ENCODE peak calls at places on chromosomes 11 and 22, in six cellular contexts. O is GM23338, R is GM23248, H is neural progenitor cell, E is PC-9, V is PC-3. W is an unnamed sample.

GRCh38 chr11:80162387-80162786 is 721.6 kb upstream of the TENM4 start:
- DNase-seq in O (no peak), R (no peak), H (no peak), E (no peak), V (no peak), W (no peak)

GRCh38 chr11:44889266-44889665 is 61.4 kb downstream of the TP53I11 start:
- DNase-seq in O (no peak), R (peak; percentile 71), H (no peak), E (no peak), V (no peak), W (no peak)

GRCh38 chr22:48919187-48919590 is 908.5 kb downstream of the BRD1 start:
- DNase-seq in O (no peak), R (no peak), H (peak; percentile 74), E (no peak), V (no peak), W (no peak)

GRCh38 chr11:111819161-111820058 is 52.0 kb downstream of the ALG9 start:
- DNase-seq in O (no peak), R (peak; percentile 89), H (no peak), E (no peak), V (no peak), W (no peak)

GRCh38 chr11:123168236-123168635 is 26.8 kb downstream of the CLMP start:
- DNase-seq in O (no peak), R (no peak), H (no peak), E (no peak), V (no peak), W (no peak)

GRCh38 chr22:27349456-27349855 is 452.1 kb downstream of the MN1 start:
- DNase-seq in O (no peak), R (peak; percentile 61), H (no peak), E (no peak), V (no peak), W (no peak)

GRCh38 chr11:106503901-106504300 is 426.4 kb downstream of the AASDHPPT start:
- DNase-seq in O (no peak), R (no peak), H (no peak), E (no peak), V (no peak), W (no peak)

GRCh38 chr11:47589103-47589502 is 2.6 kb downstream of the FAM180B start:
- DNase-seq in O (no peak), R (no peak), H (no peak), E (no peak), V (no peak), W (no peak)

GRCh38 chr22:21026783-21027692 is 5.3 kb downstream of the SLC7A4 start:
- DNase-seq in O (no peak), R (peak; percentile 73), H (no peak), E (peak; percentile 14), V (no peak), W (no peak)

GRCh38 chr11:43987384-43988039 is 45.1 kb downstream of the C11orf96 start:
- DNase-seq in O (no peak), R (peak; percentile 86), H (no peak), E (peak; percentile 8), V (peak; percentile 48), W (no peak)

GRCh38 chr11:133692371-133692770 is 152.9 kb downstream of the SPATA19 start:
- DNase-seq in O (no peak), R (no peak), H (no peak), E (no peak), V (no peak), W (no peak)

GRCh38 chr11:83292709-83293435 is 6.7 kb upstream of the CCDC90B start:
- DNase-seq in O (peak; percentile 95), R (peak; percentile 93), H (peak; percentile 85), E (peak; percentile 14), V (peak; percentile 84), W (peak; percentile 72)

GRCh38 chr22:30878516-30879365 is 89.8 kb downstream of the MORC2 start:
- DNase-seq in O (no peak), R (no peak), H (no peak), E (no peak), V (no peak), W (no peak)

GRCh38 chr11:1877211-1878133 is 14.2 kb downstream of the PRR33 start:
- DNase-seq in O (no peak), R (peak; percentile 33), H (no peak), E (peak; percentile 32), V (peak; percentile 8), W (no peak)

GRCh38 chr11:130561441-130561881 is 113.0 kb downstream of the ADAMTS15 start:
- DNase-seq in O (no peak), R (peak; percentile 44), H (no peak), E (no peak), V (peak; percentile 22), W (no peak)

GRCh38 chr11:130555251-130555841 is 106.9 kb downstream of the ADAMTS15 start:
- DNase-seq in O (no peak), R (peak; percentile 55), H (no peak), E (no peak), V (no peak), W (no peak)

GRCh38 chr11:130554241-130555055 is 106.0 kb downstream of the ADAMTS15 start:
- DNase-seq in O (no peak), R (peak; percentile 19), H (no peak), E (peak; percentile 13), V (peak; percentile 66), W (no peak)

GRCh38 chr11:130562549-130562948 is 114.1 kb downstream of the ADAMTS15 start:
- DNase-seq in O (no peak), R (no peak), H (no peak), E (no peak), V (no peak), W (no peak)

GRCh38 chr11:130560000-130560852 is 111.8 kb downstream of the ADAMTS15 start:
- DNase-seq in O (no peak), R (no peak), H (no peak), E (no peak), V (no peak), W (no peak)
- TF ChIP-seq EZH2 in O (no peak), R (no peak), H (no peak), E (no peak), V (no peak), W (no peak)

GRCh38 chr11:62666259-62666926 is 1.3 kb downstream of the CSKMT start:
- DNase-seq in O (no peak), R (peak; percentile 29), H (no peak), E (no peak), V (no peak), W (no peak)

GRCh38 chr11:62671272-62671603 is 235 bp upstream of the UQCC3 start:
- DNase-seq in O (no peak), R (peak; percentile 70), H (no peak), E (no peak), V (no peak), W (no peak)

GRCh38 chr11:62671604-62672528 is at the start of the genes LBHD1 and UQCC3:
- DNase-seq in O (peak; percentile 97), R (peak; percentile 91), H (peak; percentile 95), E (peak; percentile 75), V (peak; percentile 90), W (peak; percentile 86)

GRCh38 chr11:62667460-62667859 is 2.3 kb downstream of the CSKMT start:
- DNase-seq in O (no peak), R (no peak), H (no peak), E (no peak), V (no peak), W (no peak)

DNA sequence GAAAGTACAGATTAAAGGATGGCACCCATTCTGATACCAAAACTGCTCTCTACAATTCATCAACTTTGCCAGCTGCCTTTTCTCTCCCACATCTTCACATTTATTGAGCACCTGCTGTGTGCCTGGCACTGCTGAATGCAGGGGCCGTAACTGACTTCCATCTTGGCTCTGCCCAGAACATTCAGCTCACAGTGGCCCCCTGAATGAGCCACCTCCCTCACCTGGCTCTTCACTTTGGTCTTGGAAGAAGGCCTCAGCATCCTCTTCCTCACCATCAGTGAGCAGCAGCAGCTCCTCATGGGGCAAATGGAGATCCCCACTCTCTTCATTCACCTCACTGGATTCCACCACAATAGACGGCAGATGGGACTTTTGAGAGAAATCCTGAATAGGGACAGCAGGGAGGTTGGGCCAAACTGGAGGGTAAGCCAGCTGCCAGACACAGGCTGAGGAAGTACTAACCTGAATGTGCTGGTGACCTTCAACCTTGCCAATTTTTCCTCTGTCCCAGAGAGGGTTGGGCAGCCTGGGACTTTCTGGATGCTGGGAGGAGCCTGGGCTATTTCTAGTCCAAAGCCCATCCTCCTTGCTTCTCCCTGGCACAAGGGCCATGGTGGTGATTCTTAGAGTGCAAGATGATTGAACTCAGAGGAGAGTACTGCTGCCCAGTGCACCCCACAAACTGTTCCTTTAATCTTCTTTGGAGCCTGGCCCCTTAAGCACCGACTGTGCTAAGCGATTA is 1.9 kb upstream of the UQCC3 start:
- DNase-seq in O (peak; percentile 47), R (peak; percentile 38), H (peak; percentile 34), E (no peak), V (peak; percentile 42), W (no peak)
- H3F3A ChIP-seq in O (peaks cover 54% of the 10 kb centered on the region), R (peaks cover 42% of the 10 kb centered on the region), H (peaks cover 81% of the 10 kb centered on the region), E (peaks cover 89% of the 10 kb centered on the region), V (peaks cover 13% of the 10 kb centered on the region), W (peaks cover 56% of the 10 kb centered on the region)

GRCh38 chr22:39243443-39244072 is 1.2 kb downstream of the PDGFB start:
- DNase-seq in O (peak; percentile 61), R (no peak), H (peak; percentile 53), E (peak; percentile 49), V (peak; percentile 29), W (peak; percentile 31)
- TF ChIP-seq EZH2 in O (no peak), R (no peak), H (peak; percentile 95), E (no peak), V (no peak), W (no peak)

DNA sequence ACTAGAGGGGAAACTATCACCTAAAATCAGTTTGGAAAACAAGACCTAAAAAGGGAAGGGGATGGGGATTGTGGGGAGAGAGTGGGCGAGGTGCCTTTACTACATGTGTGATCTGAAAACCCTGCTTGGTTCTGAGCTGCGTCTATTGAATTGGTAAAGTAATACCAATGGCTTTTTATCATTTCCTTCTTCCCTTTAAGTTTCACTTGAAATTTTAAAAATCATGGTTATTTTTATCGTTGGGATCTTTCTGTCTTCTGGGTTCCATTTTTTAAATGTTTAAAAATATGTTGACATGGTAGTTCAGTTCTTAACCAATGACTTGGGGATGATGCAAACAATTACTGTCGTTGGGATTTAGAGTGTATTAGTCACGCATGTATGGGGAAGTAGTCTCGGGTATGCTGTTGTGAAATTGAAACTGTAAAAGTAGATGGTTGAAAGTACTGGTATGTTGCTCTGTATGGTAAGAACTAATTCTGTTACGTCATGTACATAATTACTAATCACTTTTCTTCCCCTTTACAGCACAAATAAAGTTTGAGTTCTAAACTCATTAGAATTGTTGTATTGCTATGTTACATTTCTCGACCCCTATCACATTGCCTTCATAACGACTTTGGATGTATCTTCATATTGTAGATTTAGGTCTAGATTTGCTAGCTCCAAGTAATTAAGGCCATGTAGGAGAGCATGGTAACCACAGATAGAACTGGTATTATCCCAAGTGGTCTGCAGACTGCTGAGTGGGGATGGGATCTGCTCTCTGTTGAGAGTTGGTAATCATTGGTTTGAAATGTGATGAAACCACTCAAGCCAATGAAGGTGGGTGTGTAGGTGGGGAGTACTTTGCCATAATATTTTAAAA is 3.6 kb downstream of the NEAT1 start:
- DNase-seq in O (no peak), R (peak; percentile 88), H (no peak), E (no peak), V (peak; percentile 89), W (peak; percentile 87)
- H3F3A ChIP-seq in O (peaks cover 16% of the 10 kb centered on the region), R (peaks cover 91% of the 10 kb centered on the region), H (peaks cover 17% of the 10 kb centered on the region), E (peaks cover 86% of the 10 kb centered on the region), V (peaks cover 75% of the 10 kb centered on the region), W (peaks cover 97% of the 10 kb centered on the region)

GRCh38 chr11:125550780-125551179 is 18.5 kb upstream of the EI24 start:
- DNase-seq in O (no peak), R (no peak), H (no peak), E (no peak), V (no peak), W (no peak)
- TF ChIP-seq EZH2 in O (no peak), R (no peak), H (no peak), E (no peak), V (no peak), W (no peak)